ENCODE peak calls at places on chromosomes 16 and 17, in five cellular contexts. C, X, P, D and T are unnamed samples.
A peak's percentile ranks its signal among the peaks of the same experiment; 100 is the strongest.

GRCh38 chr16:1610841-1611653 is 825 bp downstream of the IFT140 start:
- DNase-seq in C (no peak), X (no peak), P (no peak), D (no peak), T (no peak)

GRCh38 chr16:75254359-75254837 is 3.0 kb upstream of the BCAR1 start:
- DNase-seq in C (no peak), X (no peak), P (no peak), D (peak; percentile 18), T (no peak)

GRCh38 chr17:78113804-78114785 is 14.5 kb downstream of the TMC6 start:
- DNase-seq in C (no peak), X (no peak), P (peak; percentile 63), D (no peak), T (no peak)

GRCh38 chr17:7413346-7413985 is 5.8 kb downstream of the NLGN2 start:
- DNase-seq in C (no peak), X (no peak), P (no peak), D (no peak), T (no peak)

GRCh38 chr16:66910175-66910940 is 8.3 kb downstream of the CDH16 start:
- DNase-seq in C (no peak), X (no peak), P (no peak), D (no peak), T (no peak)

GRCh38 chr17:42421479-42422332 is 1.4 kb downstream of the CAVIN1 start:
- DNase-seq in C (no peak), X (no peak), P (no peak), D (peak; percentile 63), T (no peak)

GRCh38 chr16:12276631-12277030 is 300.1 kb downstream of the SNX29 start:
- DNase-seq in C (no peak), X (no peak), P (no peak), D (no peak), T (no peak)

GRCh38 chr17:65166785-65167184 is 29.6 kb downstream of the RGS9 start:
- DNase-seq in C (no peak), X (no peak), P (no peak), D (no peak), T (no peak)

GRCh38 chr17:34252138-34252889 is 2.8 kb upstream of the CCL2 start:
- DNase-seq in C (no peak), X (no peak), P (no peak), D (peak; percentile 95), T (no peak)

GRCh38 chr17:34156741-34157589 is 98.1 kb upstream of the CCL2 start:
- DNase-seq in C (no peak), X (no peak), P (no peak), D (no peak), T (no peak)

GRCh38 chr16:86038923-86039310 is 140.0 kb downstream of the IRF8 start:
- DNase-seq in C (no peak), X (no peak), P (peak; percentile 55), D (no peak), T (no peak)

GRCh38 chr16:89265647-89266046 is 48.1 kb downstream of the ZNF778 start:
- DNase-seq in C (no peak), X (no peak), P (no peak), D (no peak), T (no peak)

GRCh38 chr17:80981062-80981902 is 10.4 kb upstream of the CHMP6 start:
- DNase-seq in C (no peak), X (no peak), P (peak; percentile 39), D (peak; percentile 24), T (no peak)

GRCh38 chr16:14445935-14446715 is 183.9 kb downstream of the PARN start:
- DNase-seq in C (no peak), X (no peak), P (no peak), D (no peak), T (no peak)

GRCh38 chr16:5845046-5845445 is 747.5 kb upstream of the EEF2KMT start:
- DNase-seq in C (no peak), X (no peak), P (no peak), D (no peak), T (no peak)

GRCh38 chr16:10171225-10171624 is 11.0 kb downstream of the GRIN2A start:
- DNase-seq in C (no peak), X (no peak), P (no peak), D (no peak), T (no peak)

GRCh38 chr17:48048321-48049140 is at the start of gene NFE2L1:
- DNase-seq in C (peak; percentile 57), X (no peak), P (peak; percentile 60), D (peak; percentile 93), T (peak; percentile 68)

GRCh38 chr17:61904094-61904710 is 23.6 kb downstream of the INTS2 start:
- DNase-seq in C (no peak), X (no peak), P (peak; percentile 62), D (no peak), T (no peak)

GRCh38 chr16:57764341-57765159 is 29.0 kb downstream of the KATNB1 start:
- DNase-seq in C (no peak), X (no peak), P (peak; percentile 43), D (no peak), T (no peak)

GRCh38 chr17:144936-145670 is 7.7 kb downstream of the SCGB1C2 start:
- DNase-seq in C (no peak), X (no peak), P (peak; percentile 17), D (no peak), T (no peak)

GRCh38 chr16:58426095-58426494 is 33.8 kb downstream of the GINS3 start:
- DNase-seq in C (no peak), X (no peak), P (peak; percentile 70), D (no peak), T (no peak)

GRCh38 chr17:58052951-58053715 is 30.1 kb upstream of the DYNLL2 start:
- DNase-seq in C (no peak), X (no peak), P (no peak), D (no peak), T (no peak)

GRCh38 chr17:42518046-42518754 is 17.8 kb upstream of the NAGLU start:
- DNase-seq in C (no peak), X (no peak), P (no peak), D (peak; percentile 64), T (peak; percentile 43)

GRCh38 chr17:50841277-50841948 is 6.0 kb downstream of the WFIKKN2 start:
- DNase-seq in C (no peak), X (no peak), P (no peak), D (no peak), T (no peak)

GRCh38 chr17:50564916-50565315 is 4.4 kb downstream of the CACNA1G start:
- DNase-seq in C (no peak), X (peak; percentile 31), P (no peak), D (peak; percentile 73), T (no peak)

GRCh38 chr16:31421587-31421986 is 6.6 kb downstream of the COX6A2 start:
- DNase-seq in C (no peak), X (no peak), P (peak; percentile 89), D (no peak), T (no peak)

GRCh38 chr17:44773140-44773539 is 14.4 kb downstream of the ADAM11 start:
- DNase-seq in C (no peak), X (no peak), P (no peak), D (no peak), T (no peak)

GRCh38 chr17:77594416-77595209 is 363.9 kb upstream of the TNRC6C start:
- DNase-seq in C (no peak), X (no peak), P (peak; percentile 74), D (no peak), T (no peak)

GRCh38 chr17:41406205-41406604 is 8.8 kb upstream of the KRT31 start:
- DNase-seq in C (no peak), X (no peak), P (no peak), D (no peak), T (no peak)

GRCh38 chr16:58847902-58848661 is 114.0 kb upstream of the GOT2 start:
- DNase-seq in C (no peak), X (no peak), P (no peak), D (no peak), T (no peak)

GRCh38 chr16:24070851-24071250 is 185.3 kb upstream of the CACNG3 start:
- DNase-seq in C (no peak), X (peak; percentile 45), P (peak; percentile 47), D (no peak), T (no peak)

GRCh38 chr17:63082273-63082861 is 116.3 kb downstream of the TANC2 start:
- DNase-seq in C (no peak), X (peak; percentile 3), P (no peak), D (no peak), T (no peak)

GRCh38 chr17:36542755-36543154 is 2.0 kb upstream of the GGNBP2 start:
- DNase-seq in C (no peak), X (no peak), P (no peak), D (no peak), T (no peak)

GRCh38 chr17:13352747-13353415 is 248.8 kb downstream of the HS3ST3A1 start:
- DNase-seq in C (no peak), X (no peak), P (no peak), D (no peak), T (no peak)

GRCh38 chr17:42564815-42565522 is 1.9 kb upstream of the MLX start:
- DNase-seq in C (no peak), X (no peak), P (no peak), D (no peak), T (no peak)

GRCh38 chr17:77346765-77347164 is 206.0 kb downstream of the SEC14L1 start:
- DNase-seq in C (no peak), X (no peak), P (no peak), D (no peak), T (no peak)

GRCh38 chr16:27826893-27827289 is 236.6 kb downstream of the GSG1L start:
- DNase-seq in C (no peak), X (no peak), P (no peak), D (no peak), T (no peak)